ENCODE peak calls at places on chromosomes 4 and X, in four cellular contexts. G is stomach, K is AG04450, F is body of pancreas. P is an unnamed sample.

GRCh38 chr4:176671532-176671931 is 121.2 kb downstream of the VEGFC start:
- DNase-seq in G (no peak), K (no peak), F (peak; percentile 5), P (no peak)

GRCh38 chr4:78379040-78379439 is 172.5 kb upstream of the ANXA3 start:
- DNase-seq in G (no peak), K (no peak), F (no peak), P (no peak)

GRCh38 chrX:49108641-49109040 is 14.9 kb downstream of the GPKOW start:
- DNase-seq in G (no peak), K (no peak), F (no peak), P (no peak)

GRCh38 chr4:184167576-184167975 is 50.1 kb downstream of the ENPP6 start:
- DNase-seq in G (no peak), K (no peak), F (no peak), P (no peak)

GRCh38 chrX:124634363-124634762 is 288.0 kb downstream of the SH2D1A start:
- DNase-seq in G (no peak), K (no peak), F (no peak), P (no peak)

GRCh38 chr4:56902703-56903102 is 5.0 kb upstream of the REST start:
- DNase-seq in G (no peak), K (no peak), F (no peak), P (no peak)

GRCh38 chrX:101430457-101431078 is 22.5 kb downstream of the HNRNPH2 start:
- DNase-seq in G (no peak), K (no peak), F (no peak), P (no peak)

GRCh38 chr4:122842984-122843531 is 16.4 kb downstream of the FGF2 start:
- DNase-seq in G (no peak), K (no peak), F (no peak), P (no peak)

GRCh38 chr4:17713779-17714178 is 67.6 kb downstream of the FAM184B start:
- DNase-seq in G (no peak), K (no peak), F (no peak), P (no peak)

GRCh38 chr4:155491336-155492131 is 114.8 kb upstream of the MAP9 start:
- DNase-seq in G (no peak), K (no peak), F (no peak), P (no peak)

GRCh38 chrX:110440016-110440805 is 81.6 kb downstream of the RTL9 start:
- DNase-seq in G (no peak), K (no peak), F (no peak), P (no peak)

GRCh38 chr4:107888237-107888636 is 43.1 kb upstream of the CYP2U1 start:
- DNase-seq in G (no peak), K (no peak), F (no peak), P (no peak)

GRCh38 chrX:118964252-118964651 is 10.2 kb upstream of the LONRF3 start:
- DNase-seq in G (no peak), K (no peak), F (no peak), P (no peak)

GRCh38 chr4:25536577-25537325 is 118.9 kb upstream of the SLC34A2 start:
- DNase-seq in G (no peak), K (no peak), F (no peak), P (no peak)

GRCh38 chrX:110407910-110408545 is 49.4 kb downstream of the RTL9 start:
- DNase-seq in G (no peak), K (no peak), F (peak; percentile 68), P (no peak)

GRCh38 chrX:69232945-69233344 is 67.7 kb upstream of the PJA1 start:
- DNase-seq in G (no peak), K (no peak), F (no peak), P (no peak)

GRCh38 chr4:86033171-86033570 is 326.7 kb downstream of the MAPK10 start:
- DNase-seq in G (peak; percentile 33), K (no peak), F (peak; percentile 35), P (no peak)

GRCh38 chrX:140091276-140091886 is 126.1 kb upstream of the CXorf66 start:
- DNase-seq in G (peak; percentile 36), K (no peak), F (peak; percentile 2), P (no peak)

GRCh38 chr4:138927065-138927464 is 88.5 kb upstream of the NOCT start:
- DNase-seq in G (no peak), K (no peak), F (no peak), P (no peak)

GRCh38 chr4:8194306-8195242 is 4.5 kb upstream of the SH3TC1 start:
- DNase-seq in G (no peak), K (no peak), F (no peak), P (no peak)

GRCh38 chr4:4377683-4378082 is 9.2 kb upstream of the NSG1 start:
- DNase-seq in G (no peak), K (no peak), F (no peak), P (no peak)

GRCh38 chrX:68647156-68647957 is at the start of gene STARD8:
- DNase-seq in G (peak; percentile 40), K (no peak), F (peak; percentile 36), P (no peak)

GRCh38 chrX:153750126-153750774 is 13.8 kb upstream of the PLXNB3 start:
- DNase-seq in G (no peak), K (no peak), F (no peak), P (no peak)

GRCh38 chr4:100299019-100299418 is 108.8 kb upstream of the DDIT4L start:
- DNase-seq in G (no peak), K (peak; percentile 58), F (peak; percentile 29), P (peak; percentile 69)

GRCh38 chr4:6472387-6473263 is at the start of gene PPP2R2C:
- DNase-seq in G (no peak), K (no peak), F (no peak), P (no peak)

GRCh38 chr4:6470502-6471302 is 1.7 kb downstream of the PPP2R2C start:
- DNase-seq in G (peak; percentile 48), K (no peak), F (peak; percentile 25), P (no peak)

GRCh38 chr4:6471303-6472007 is 959 bp downstream of the PPP2R2C start:
- DNase-seq in G (no peak), K (no peak), F (no peak), P (no peak)

GRCh38 chr4:6473264-6474052 is 1.0 kb upstream of the PPP2R2C start:
- DNase-seq in G (no peak), K (no peak), F (no peak), P (no peak)

GRCh38 chr4:6472008-6472386 is 417 bp downstream of the PPP2R2C start:
- DNase-seq in G (no peak), K (no peak), F (no peak), P (no peak)
- H3K4me3 ChIP-seq in G (no peak overlapping the region), K (no peak overlapping the region), F (no peak overlapping the region), P (no peak overlapping the region)

DNA sequence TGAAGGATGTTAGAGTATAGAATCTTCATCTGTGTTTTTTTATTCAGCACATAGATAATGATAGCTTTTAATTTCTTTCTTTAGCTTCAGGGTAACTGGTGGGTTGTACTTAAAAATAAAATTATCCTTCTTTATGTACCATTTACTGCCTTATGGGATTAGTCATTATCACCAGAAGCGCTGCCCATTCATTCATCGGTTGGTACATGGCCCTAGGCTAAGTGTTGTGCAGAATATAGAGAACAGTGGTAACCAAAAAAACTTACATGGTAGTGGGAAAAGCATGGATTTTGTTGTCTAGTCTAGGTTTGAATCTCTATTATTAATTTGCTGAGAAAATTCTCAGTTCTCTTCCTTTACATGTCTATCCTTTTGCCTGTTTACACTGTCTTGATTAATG is 43.5 kb upstream of the PDE5A start:
- DNase-seq in G (no peak), K (no peak), F (no peak), P (no peak)
- H3K4me3 ChIP-seq in G (no peak overlapping the region), K (no peak overlapping the region), F (no peak overlapping the region), P (no peak overlapping the region)

GRCh38 chr4:40626183-40626990 is 3.3 kb downstream of the RBM47 start:
- DNase-seq in G (no peak), K (no peak), F (peak; percentile 27), P (no peak)

GRCh38 chr4:40630335-40631021 is 814 bp upstream of the RBM47 start:
- DNase-seq in G (peak; percentile 87), K (no peak), F (peak; percentile 86), P (no peak)

GRCh38 chr4:40629401-40630334 is at the start of gene RBM47:
- DNase-seq in G (peak; percentile 86), K (no peak), F (peak; percentile 91), P (no peak)

GRCh38 chr4:40628888-40629287 is 776 bp downstream of the RBM47 start:
- DNase-seq in G (no peak), K (no peak), F (no peak), P (no peak)

GRCh38 chr4:40627540-40627939 is 2.1 kb downstream of the RBM47 start:
- DNase-seq in G (no peak), K (no peak), F (no peak), P (no peak)
- H3K4me3 ChIP-seq in G (peak overlapping the region; percentile 23), K (no peak overlapping the region), F (peak overlapping the region; percentile 27), P (no peak overlapping the region)

GRCh38 chr4:98386-98785 is 25.9 kb upstream of the ZNF718 start:
- DNase-seq in G (no peak), K (no peak), F (no peak), P (no peak)

DNA sequence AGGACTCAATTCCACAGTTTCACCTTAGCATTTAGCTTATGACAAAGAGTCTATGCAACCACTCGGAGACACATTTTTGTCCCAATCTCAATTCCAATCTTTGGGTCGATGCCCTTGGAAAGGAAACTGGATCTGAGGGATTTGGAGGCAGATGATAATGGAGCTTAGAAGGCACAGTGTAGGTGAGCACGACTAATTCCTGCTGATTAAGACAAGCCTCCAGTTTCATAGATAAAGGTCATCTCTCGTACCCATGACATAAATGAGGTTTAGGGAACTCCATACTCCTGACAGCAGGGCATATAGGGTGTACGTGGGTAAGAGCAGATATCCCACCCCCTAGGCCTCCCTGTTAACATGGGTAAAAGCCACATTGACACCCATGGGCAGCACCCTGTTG is 24.4 kb upstream of the ZNF718 start:
- DNase-seq in G (no peak), K (no peak), F (no peak), P (no peak)
- H3K4me3 ChIP-seq in G (no peak overlapping the region), K (no peak overlapping the region), F (no peak overlapping the region), P (no peak overlapping the region)